ENCODE peak calls at places on chromosomes 6 and 20, in eight cellular contexts. Q is left kidney; C is HFFc6; O is NCI-H748 treated with DMSO at 0.1 percent for 48 hours; R is psoas muscle; H is T-helper 2 cell; T is effector CD4-positive, alpha-beta T cell; B is CD8-positive, alpha-beta memory T cell. W is an unnamed sample.

GRCh38 chr20:60934724-60935123 is 317.3 kb upstream of the CDH4 start:
- DNase-seq in T (no peak), B (no peak), O (no peak), C (no peak), Q (no peak), R (no peak), H (no peak), W (no peak)

GRCh38 chr20:57560554-57561355 is at the start of gene PCK1:
- DNase-seq in C (no peak), H (no peak), B (no peak), T (no peak), Q (peak; percentile 68), R (peak; percentile 47), O (peak; percentile 52), W (no peak)

GRCh38 chr20:46523696-46524328 is 10.5 kb upstream of the ZNF334 start:
- DNase-seq in H (no peak), C (no peak), T (no peak), O (no peak), R (no peak), Q (peak; percentile 64), B (no peak), W (no peak)

GRCh38 chr6:53326372-53327016 is 22.3 kb downstream of the ELOVL5 start:
- DNase-seq in Q (no peak), B (no peak), C (peak; percentile 98), T (no peak), H (no peak), R (peak; percentile 24), O (no peak), W (no peak)

GRCh38 chr6:126268087-126268486 is 71.8 kb upstream of the CENPW start:
- DNase-seq in O (no peak), T (no peak), H (no peak), R (no peak), B (no peak), Q (peak; percentile 92), C (no peak), W (no peak)

GRCh38 chr6:153032255-153032882 is 29.9 kb upstream of the MTRF1L start:
- DNase-seq in R (no peak), Q (peak; percentile 47), C (peak; percentile 56), H (no peak), B (no peak), T (no peak), O (peak; percentile 18), W (no peak)

GRCh38 chr6:1227935-1228753 is 83.8 kb upstream of the FOXQ1 start:
- DNase-seq in H (no peak), T (no peak), Q (peak; percentile 47), C (no peak), B (no peak), O (no peak), R (no peak), W (no peak)

GRCh38 chr20:54606384-54606783 is 131.0 kb downstream of the DOK5 start:
- DNase-seq in B (no peak), Q (no peak), R (no peak), T (no peak), O (no peak), C (no peak), H (no peak), W (no peak)

GRCh38 chr20:19253316-19253715 is 40.9 kb downstream of the SLC24A3 start:
- DNase-seq in B (no peak), T (no peak), C (no peak), R (no peak), Q (no peak), O (no peak), H (no peak), W (no peak)